ENCODE peak calls at places on chromosomes 7 and 10, in six cellular contexts. D, C, L, Q, N and W are unnamed samples.

GRCh38 chr10:110858297-110858934 is 13.3 kb upstream of the PDCD4 start:
- DNase-seq in D (no peak), C (no peak), L (no peak), Q (no peak), N (no peak), W (no peak)

GRCh38 chr10:34298371-34298818 is 516.7 kb downstream of the PARD3 start:
- DNase-seq in D (no peak), C (no peak), L (no peak), Q (no peak), N (no peak), W (no peak)

GRCh38 chr7:135801045-135801693 is 52.6 kb upstream of the FAM180A start:
- DNase-seq in D (peak), C (peak), L (no peak), Q (peak), N (peak), W (peak)

GRCh38 chr10:16853201-16853600 is 36.0 kb upstream of the RSU1 start:
- DNase-seq in D (peak), C (no peak), L (no peak), Q (peak), N (peak), W (peak)

GRCh38 chr10:106506509-106507265 is 657.8 kb downstream of the SORCS1 start:
- DNase-seq in D (no peak), C (no peak), L (no peak), Q (no peak), N (no peak), W (no peak)

GRCh38 chr10:127694580-127695193 is 42.3 kb upstream of the FOXI2 start:
- DNase-seq in D (peak), C (peak), L (no peak), Q (no peak), N (peak), W (peak)

GRCh38 chr10:28913850-28914249 is 236.5 kb downstream of the BAMBI start:
- DNase-seq in D (no peak), C (no peak), L (no peak), Q (no peak), N (no peak), W (no peak)

GRCh38 chr7:138036135-138036534 is 34.2 kb upstream of the CREB3L2 start:
- DNase-seq in D (no peak), C (no peak), L (no peak), Q (no peak), N (no peak), W (no peak)

GRCh38 chr10:132904169-132904813 is 38.1 kb downstream of the CFAP46 start:
- DNase-seq in D (peak), C (peak), L (no peak), Q (peak), N (peak), W (peak)

GRCh38 chr7:63080831-63081230 is 917.8 kb upstream of the ZNF722 start:
- DNase-seq in D (no peak), C (no peak), L (no peak), Q (no peak), N (no peak), W (no peak)

GRCh38 chr10:100896876-100897461 is 15.8 kb upstream of the SLF2 start:
- DNase-seq in D (no peak), C (no peak), L (no peak), Q (no peak), N (no peak), W (no peak)

GRCh38 chr10:4685495-4685894 is 140.5 kb upstream of the AKR1E2 start:
- DNase-seq in D (no peak), C (no peak), L (no peak), Q (no peak), N (no peak), W (no peak)

GRCh38 chr7:27697861-27698430 is 35.3 kb upstream of the HIBADH start:
- DNase-seq in D (no peak), C (peak), L (no peak), Q (no peak), N (no peak), W (peak)

GRCh38 chr7:130831817-130832481 is 97.9 kb upstream of the KLF14 start:
- DNase-seq in D (no peak), C (peak), L (no peak), Q (peak), N (peak), W (peak)

GRCh38 chr10:6507311-6507710 is 72.8 kb downstream of the PRKCQ start:
- DNase-seq in D (no peak), C (peak), L (no peak), Q (no peak), N (no peak), W (no peak)

GRCh38 chr7:106865130-106866115 is at the start of gene PIK3CG:
- DNase-seq in D (no peak), C (peak), L (no peak), Q (no peak), N (no peak), W (no peak)

GRCh38 chr7:7705316-7705715 is 13.1 kb downstream of the RPA3 start:
- DNase-seq in D (no peak), C (no peak), L (no peak), Q (no peak), N (no peak), W (no peak)

GRCh38 chr10:103692421-103693069 is 162.8 kb downstream of the SH3PXD2A start:
- DNase-seq in D (no peak), C (peak), L (no peak), Q (no peak), N (peak), W (no peak)

GRCh38 chr7:92830532-92831110 is 5.8 kb downstream of the CDK6 start:
- DNase-seq in D (no peak), C (no peak), L (no peak), Q (no peak), N (no peak), W (no peak)

GRCh38 chr7:108403597-108404217 is 52.5 kb downstream of the NRCAM start:
- DNase-seq in D (no peak), C (no peak), L (no peak), Q (no peak), N (no peak), W (no peak)

GRCh38 chr10:8438603-8439002 is 384.1 kb downstream of the GATA3 start:
- DNase-seq in D (no peak), C (no peak), L (no peak), Q (no peak), N (no peak), W (no peak)

GRCh38 chr10:43671659-43672555 is 23.2 kb upstream of the ZNF32 start:
- DNase-seq in D (peak), C (peak), L (no peak), Q (peak), N (peak), W (peak)

GRCh38 chr10:24097771-24098207 is 111.1 kb upstream of the KIAA1217 start:
- DNase-seq in D (no peak), C (no peak), L (no peak), Q (no peak), N (peak), W (no peak)

GRCh38 chr10:44415121-44415520 is 30.2 kb upstream of the CXCL12 start:
- DNase-seq in D (no peak), C (no peak), L (no peak), Q (no peak), N (no peak), W (no peak)

GRCh38 chr10:104109908-104110662 is 11.9 kb upstream of the SFR1 start:
- DNase-seq in D (no peak), C (no peak), L (no peak), Q (peak), N (no peak), W (peak)

GRCh38 chr7:99011341-99011705 is 132.6 kb downstream of the SMURF1 start:
- DNase-seq in D (no peak), C (no peak), L (no peak), Q (no peak), N (no peak), W (no peak)

GRCh38 chr7:69198250-69198649 is 400.0 kb upstream of the AUTS2 start:
- DNase-seq in D (no peak), C (no peak), L (no peak), Q (no peak), N (no peak), W (no peak)

GRCh38 chr7:90766814-90767564 is 170.9 kb downstream of the CDK14 start:
- DNase-seq in D (no peak), C (no peak), L (no peak), Q (no peak), N (no peak), W (no peak)

GRCh38 chr7:41918597-41918996 is 215.7 kb upstream of the INHBA start:
- DNase-seq in D (no peak), C (no peak), L (no peak), Q (peak), N (no peak), W (no peak)